ENCODE peak calls at places on chromosomes 7 and 10, in eight cellular contexts. One of them, this sample, is unnamed. For H3K4me1, the result is how much of the 10 kb centered on the place peaks cover.

GRCh38 chr7:37113661-37114355 is 334.9 kb downstream of the ELMO1 start:
- DNase-seq in heart left ventricle: no peak
- DNase-seq in adrenal gland: no peak
- DNase-seq in esophagus squamous epithelium: no peak
- DNase-seq in spleen: no peak
- DNase-seq in stomach: no peak
- DNase-seq in H1: no peak
- DNase-seq in IMR-90: no peak
- DNase-seq in this sample: no peak

GRCh38 chr7:21922605-21923004 is 23.1 kb downstream of the CDCA7L start:
- DNase-seq in heart left ventricle: no peak
- DNase-seq in adrenal gland: no peak
- DNase-seq in esophagus squamous epithelium: no peak
- DNase-seq in spleen: no peak
- DNase-seq in stomach: no peak
- DNase-seq in H1: no peak
- DNase-seq in IMR-90: no peak
- DNase-seq in this sample: no peak

GRCh38 chr7:76224695-76225094 is 23.0 kb downstream of the SRRM3 start:
- DNase-seq in heart left ventricle: no peak
- DNase-seq in adrenal gland: no peak
- DNase-seq in esophagus squamous epithelium: no peak
- DNase-seq in spleen: no peak
- DNase-seq in stomach: no peak
- DNase-seq in H1: no peak
- DNase-seq in IMR-90: no peak
- DNase-seq in this sample: no peak

GRCh38 chr10:4766449-4766848 is 59.6 kb upstream of the AKR1E2 start:
- DNase-seq in heart left ventricle: no peak
- DNase-seq in adrenal gland: no peak
- DNase-seq in esophagus squamous epithelium: no peak
- DNase-seq in spleen: no peak
- DNase-seq in stomach: no peak
- DNase-seq in H1: no peak
- DNase-seq in IMR-90: peak
- DNase-seq in this sample: no peak

GRCh38 chr10:124156524-124157225 is 63.3 kb upstream of the CHST15 start:
- DNase-seq in heart left ventricle: no peak
- DNase-seq in adrenal gland: peak
- DNase-seq in esophagus squamous epithelium: no peak
- DNase-seq in spleen: peak
- DNase-seq in stomach: peak
- DNase-seq in H1: no peak
- DNase-seq in IMR-90: no peak
- DNase-seq in this sample: no peak

GRCh38 chr10:11377267-11377666 is 234.2 kb downstream of the USP6NL start:
- DNase-seq in heart left ventricle: no peak
- DNase-seq in adrenal gland: no peak
- DNase-seq in esophagus squamous epithelium: no peak
- DNase-seq in spleen: no peak
- DNase-seq in stomach: no peak
- DNase-seq in H1: no peak
- DNase-seq in IMR-90: no peak
- DNase-seq in this sample: no peak

GRCh38 chr7:45920543-45921380 is at the start of gene IGFBP3:
- DNase-seq in heart left ventricle: peak
- DNase-seq in adrenal gland: no peak
- DNase-seq in esophagus squamous epithelium: no peak
- DNase-seq in spleen: no peak
- DNase-seq in stomach: no peak
- DNase-seq in H1: no peak
- DNase-seq in IMR-90: peak
- DNase-seq in this sample: peak

GRCh38 chr7:34445653-34446052 is 212.4 kb upstream of the NPSR1 start:
- DNase-seq in heart left ventricle: no peak
- DNase-seq in adrenal gland: no peak
- DNase-seq in esophagus squamous epithelium: no peak
- DNase-seq in spleen: no peak
- DNase-seq in stomach: no peak
- DNase-seq in H1: no peak
- DNase-seq in IMR-90: no peak
- DNase-seq in this sample: no peak

GRCh38 chr7:99210265-99210970 is 2.5 kb upstream of the KPNA7 start:
- DNase-seq in heart left ventricle: no peak
- DNase-seq in adrenal gland: no peak
- DNase-seq in esophagus squamous epithelium: no peak
- DNase-seq in spleen: no peak
- DNase-seq in stomach: peak
- DNase-seq in H1: no peak
- DNase-seq in IMR-90: no peak
- DNase-seq in this sample: no peak

GRCh38 chr7:99204078-99204477 is 3.8 kb downstream of the KPNA7 start:
- DNase-seq in heart left ventricle: no peak
- DNase-seq in adrenal gland: no peak
- DNase-seq in esophagus squamous epithelium: no peak
- DNase-seq in spleen: no peak
- DNase-seq in stomach: no peak
- DNase-seq in H1: no peak
- DNase-seq in IMR-90: no peak
- DNase-seq in this sample: no peak

GRCh38 chr7:99211241-99211602 is 3.3 kb upstream of the KPNA7 start:
- DNase-seq in heart left ventricle: no peak
- DNase-seq in adrenal gland: no peak
- DNase-seq in esophagus squamous epithelium: no peak
- DNase-seq in spleen: no peak
- DNase-seq in stomach: no peak
- DNase-seq in H1: no peak
- DNase-seq in IMR-90: no peak
- DNase-seq in this sample: no peak

GRCh38 chr7:99209781-99210180 is 1.9 kb upstream of the KPNA7 start:
- DNase-seq in heart left ventricle: no peak
- DNase-seq in adrenal gland: no peak
- DNase-seq in esophagus squamous epithelium: no peak
- DNase-seq in spleen: no peak
- DNase-seq in stomach: no peak
- DNase-seq in H1: no peak
- DNase-seq in IMR-90: no peak
- DNase-seq in this sample: no peak
- H3K4me1 ChIP-seq in heart left ventricle: under half
- H3K4me1 ChIP-seq in adrenal gland: under half
- H3K4me1 ChIP-seq in esophagus squamous epithelium: under half
- H3K4me1 ChIP-seq in spleen: under half
- H3K4me1 ChIP-seq in stomach: under half
- H3K4me1 ChIP-seq in H1: under half
- H3K4me1 ChIP-seq in IMR-90: under half
- H3K4me1 ChIP-seq in this sample: under half

DNA sequence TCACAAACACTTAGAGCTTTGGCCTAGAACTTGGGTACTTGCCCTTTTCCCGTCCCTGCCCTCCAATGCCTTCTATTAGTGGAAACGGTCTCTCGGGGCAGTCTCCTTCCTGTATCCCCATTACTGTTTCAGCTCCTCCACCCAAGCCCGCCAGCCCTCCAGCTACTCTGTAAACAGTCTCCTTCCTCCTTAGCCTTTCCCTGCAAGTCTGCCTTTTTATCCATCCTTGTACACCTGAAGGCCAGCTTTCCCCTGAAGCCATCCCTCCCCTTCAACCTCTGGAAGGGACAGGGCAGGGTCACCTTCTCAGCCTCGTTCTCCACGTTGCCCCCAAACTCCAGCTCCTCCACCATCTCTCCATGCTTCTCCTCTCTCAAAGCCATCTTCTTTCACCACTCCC is 108.1 kb upstream of the ZNF746 start:
- DNase-seq in heart left ventricle: no peak
- DNase-seq in adrenal gland: no peak
- DNase-seq in esophagus squamous epithelium: no peak
- DNase-seq in spleen: no peak
- DNase-seq in stomach: no peak
- DNase-seq in H1: no peak
- DNase-seq in IMR-90: no peak
- DNase-seq in this sample: no peak
- TF ChIP-seq POLR2A in heart left ventricle: no peak
- TF ChIP-seq POLR2A in adrenal gland: no peak
- TF ChIP-seq POLR2A in esophagus squamous epithelium: no peak
- TF ChIP-seq POLR2A in spleen: no peak
- TF ChIP-seq POLR2A in stomach: no peak
- TF ChIP-seq POLR2A in H1: no peak
- TF ChIP-seq POLR2A in IMR-90: no peak
- TF ChIP-seq POLR2A in this sample: no peak

GRCh38 chr10:120541971-120542370 is 84.9 kb downstream of the PLPP4 start:
- DNase-seq in heart left ventricle: no peak
- DNase-seq in adrenal gland: no peak
- DNase-seq in esophagus squamous epithelium: no peak
- DNase-seq in spleen: no peak
- DNase-seq in stomach: no peak
- DNase-seq in H1: no peak
- DNase-seq in IMR-90: no peak
- DNase-seq in this sample: no peak
- H3K4me3 ChIP-seq in heart left ventricle: no peak
- H3K4me3 ChIP-seq in adrenal gland: no peak
- H3K4me3 ChIP-seq in esophagus squamous epithelium: no peak
- H3K4me3 ChIP-seq in spleen: no peak
- H3K4me3 ChIP-seq in stomach: no peak
- H3K4me3 ChIP-seq in H1: no peak
- H3K4me3 ChIP-seq in IMR-90: no peak
- H3K4me3 ChIP-seq in this sample: no peak

DNA sequence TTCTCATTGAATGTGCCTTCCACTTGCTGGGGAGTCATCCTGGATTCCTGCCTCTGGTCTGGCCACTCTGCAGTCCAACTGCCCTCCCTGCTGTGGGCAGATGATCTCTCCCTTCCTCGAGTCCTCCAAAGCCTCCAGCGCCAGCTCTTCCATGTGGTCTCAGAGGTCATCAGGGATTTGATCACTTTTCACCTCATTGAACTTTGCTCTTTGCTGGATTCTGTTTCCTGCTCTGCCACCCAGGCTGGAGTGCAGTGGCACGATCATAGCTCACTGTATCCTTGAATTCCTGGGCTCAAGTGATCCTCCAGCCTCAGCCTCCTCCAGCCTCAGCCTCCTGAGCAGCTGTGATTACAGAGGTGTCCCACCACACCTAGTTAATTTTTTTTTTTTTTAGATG is 22.1 kb upstream of the TBXAS1 start:
- DNase-seq in heart left ventricle: no peak
- DNase-seq in adrenal gland: no peak
- DNase-seq in esophagus squamous epithelium: no peak
- DNase-seq in spleen: no peak
- DNase-seq in stomach: no peak
- DNase-seq in H1: no peak
- DNase-seq in IMR-90: no peak
- DNase-seq in this sample: no peak
- H3K4me1 ChIP-seq in heart left ventricle: under half
- H3K4me1 ChIP-seq in adrenal gland: under half
- H3K4me1 ChIP-seq in esophagus squamous epithelium: under half
- H3K4me1 ChIP-seq in spleen: under half
- H3K4me1 ChIP-seq in stomach: under half
- H3K4me1 ChIP-seq in H1: under half
- H3K4me1 ChIP-seq in IMR-90: under half
- H3K4me1 ChIP-seq in this sample: under half

GRCh38 chr7:140479062-140479738 is at the start of gene MKRN1:
- DNase-seq in heart left ventricle: peak
- DNase-seq in adrenal gland: peak
- DNase-seq in esophagus squamous epithelium: peak
- DNase-seq in spleen: peak
- DNase-seq in stomach: peak
- DNase-seq in H1: peak
- DNase-seq in IMR-90: peak
- DNase-seq in this sample: peak
- TF ChIP-seq POLR2A in heart left ventricle: no peak
- TF ChIP-seq POLR2A in adrenal gland: peak
- TF ChIP-seq POLR2A in esophagus squamous epithelium: no peak
- TF ChIP-seq POLR2A in spleen: no peak
- TF ChIP-seq POLR2A in stomach: no peak
- TF ChIP-seq POLR2A in H1: peak
- TF ChIP-seq POLR2A in IMR-90: peak
- TF ChIP-seq POLR2A in this sample: peak

GRCh38 chr10:132551093-132551807 is 13.7 kb downstream of the INPP5A start:
- DNase-seq in heart left ventricle: peak
- DNase-seq in adrenal gland: peak
- DNase-seq in esophagus squamous epithelium: no peak
- DNase-seq in spleen: peak
- DNase-seq in stomach: no peak
- DNase-seq in H1: no peak
- DNase-seq in IMR-90: no peak
- DNase-seq in this sample: no peak
- H3K4me3 ChIP-seq in heart left ventricle: no peak
- H3K4me3 ChIP-seq in adrenal gland: no peak
- H3K4me3 ChIP-seq in esophagus squamous epithelium: no peak
- H3K4me3 ChIP-seq in spleen: peak
- H3K4me3 ChIP-seq in stomach: no peak
- H3K4me3 ChIP-seq in H1: no peak
- H3K4me3 ChIP-seq in IMR-90: no peak
- H3K4me3 ChIP-seq in this sample: no peak

This sample was measured in uterus.